ENCODE peak calls at places on chromosomes 12 and 14, in five cellular contexts. W is breast epithelium, G is upper lobe of left lung, H is cardiac muscle cell, O is psoas muscle. X is an unnamed sample. For H3K36me3, the result is how much of the 10 kb centered on the place peaks cover.

GRCh38 chr12:108119126-108119973 is 9.7 kb upstream of the WSCD2 start:
- DNase-seq in W (no peak), G (no peak), H (no peak), O (no peak), X (no peak)

GRCh38 chr14:30223385-30223785 is 295.7 kb upstream of the PRKD1 start:
- DNase-seq in W (peak), G (peak), H (no peak), O (peak), X (no peak)

GRCh38 chr14:75059642-75060041 is 4.2 kb downstream of the ACYP1 start:
- DNase-seq in W (no peak), G (no peak), H (no peak), O (no peak), X (no peak)

GRCh38 chr12:105444050-105444808 is 113.7 kb downstream of the C12orf75 start:
- DNase-seq in W (no peak), G (no peak), H (no peak), O (no peak), X (no peak)

GRCh38 chr12:85029456-85029855 is 6.6 kb downstream of the TSPAN19 start:
- DNase-seq in W (no peak), G (no peak), H (peak), O (no peak), X (no peak)

GRCh38 chr14:65255029-65255545 is 152.8 kb upstream of the MAX start:
- DNase-seq in W (no peak), G (no peak), H (no peak), O (no peak), X (peak)

GRCh38 chr12:38905480-38906351 is at the start of gene CPNE8:
- DNase-seq in W (peak), G (peak), H (peak), O (peak), X (peak)

GRCh38 chr12:41096797-41097196 is 91.3 kb upstream of the PDZRN4 start:
- DNase-seq in W (no peak), G (no peak), H (no peak), O (no peak), X (no peak)

GRCh38 chr12:113837059-113837458 is 129.1 kb downstream of the RBM19 start:
- DNase-seq in W (no peak), G (no peak), H (no peak), O (no peak), X (no peak)

GRCh38 chr12:33438025-33438772 is 1.4 kb downstream of the SYT10 start:
- DNase-seq in W (no peak), G (no peak), H (peak), O (no peak), X (peak)

GRCh38 chr12:112349440-112349839 is 32.8 kb downstream of the HECTD4 start:
- DNase-seq in W (no peak), G (no peak), H (no peak), O (no peak), X (no peak)

GRCh38 chr14:76926521-76927251 is 100.5 kb downstream of the LRRC74A start:
- DNase-seq in W (no peak), G (no peak), H (no peak), O (peak), X (peak)

GRCh38 chr12:18383203-18383602 is 121.9 kb downstream of the PIK3C2G start:
- DNase-seq in W (no peak), G (no peak), H (peak), O (no peak), X (no peak)

GRCh38 chr12:19981944-19982343 is 386.4 kb upstream of the PDE3A start:
- DNase-seq in W (no peak), G (no peak), H (no peak), O (no peak), X (no peak)

GRCh38 chr12:108381793-108382436 is 42.8 kb upstream of the CMKLR1 start:
- DNase-seq in W (no peak), G (no peak), H (peak), O (no peak), X (peak)

GRCh38 chr14:100591453-100592371 is 4.5 kb upstream of the BEGAIN start:
- DNase-seq in W (no peak), G (no peak), H (no peak), O (peak), X (peak)
- H3K4me3 ChIP-seq in W (no peak), G (no peak), H (no peak), O (no peak), X (no peak)

DNA sequence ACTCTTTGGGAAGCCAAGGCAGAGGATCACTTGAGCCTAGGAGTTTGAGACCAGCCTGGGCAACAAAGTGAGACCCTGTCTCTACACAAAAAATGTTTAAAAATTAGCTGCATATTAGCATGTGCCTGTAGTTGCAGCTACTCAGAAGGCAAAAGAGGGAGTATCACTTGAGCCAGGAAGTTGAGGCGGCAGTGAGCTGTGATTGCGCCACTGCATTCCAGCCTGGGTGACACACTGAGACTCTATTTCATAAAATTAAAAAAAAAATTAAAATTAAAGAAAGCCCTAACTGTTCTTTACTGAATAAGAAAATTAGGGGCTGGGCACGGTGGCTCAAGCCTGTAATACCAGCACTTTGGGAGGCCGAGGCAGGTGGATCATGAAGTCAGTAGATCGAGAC is 27.0 kb downstream of the SENP1 start:
- DNase-seq in W (no peak), G (peak), H (no peak), O (no peak), X (no peak)
- H3K36me3 ChIP-seq in W (under half), G (half or more), H (under half), O (half or more), X (under half)

GRCh38 chr12:64147011-64147671 is 75.0 kb downstream of the KICS2 start:
- DNase-seq in W (no peak), G (no peak), H (no peak), O (no peak), X (no peak)
- H3K4me3 ChIP-seq in W (no peak), G (no peak), H (no peak), O (no peak), X (no peak)

DNA sequence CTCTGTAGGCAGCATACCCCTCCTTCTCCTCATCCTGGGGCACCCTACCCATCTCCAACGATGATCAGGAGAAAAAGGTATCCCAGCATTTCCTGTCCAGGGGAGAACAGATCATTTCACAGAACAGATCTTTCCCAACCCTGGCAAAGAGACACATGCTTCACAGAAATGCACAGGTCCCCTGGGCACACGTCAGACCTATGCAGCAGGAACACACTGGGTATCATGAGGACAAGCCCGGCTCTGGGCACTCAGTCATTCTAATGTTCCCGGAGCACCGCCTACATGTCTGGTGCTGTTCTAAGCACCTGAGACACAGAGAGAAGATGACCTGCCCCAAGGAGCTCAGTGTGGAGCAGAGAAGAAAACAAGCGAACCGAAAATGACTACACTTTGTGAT is 56.2 kb downstream of the ACTN1 start:
- DNase-seq in W (no peak), G (no peak), H (no peak), O (no peak), X (no peak)
- H3K36me3 ChIP-seq in W (under half), G (half or more), H (under half), O (under half), X (under half)

DNA sequence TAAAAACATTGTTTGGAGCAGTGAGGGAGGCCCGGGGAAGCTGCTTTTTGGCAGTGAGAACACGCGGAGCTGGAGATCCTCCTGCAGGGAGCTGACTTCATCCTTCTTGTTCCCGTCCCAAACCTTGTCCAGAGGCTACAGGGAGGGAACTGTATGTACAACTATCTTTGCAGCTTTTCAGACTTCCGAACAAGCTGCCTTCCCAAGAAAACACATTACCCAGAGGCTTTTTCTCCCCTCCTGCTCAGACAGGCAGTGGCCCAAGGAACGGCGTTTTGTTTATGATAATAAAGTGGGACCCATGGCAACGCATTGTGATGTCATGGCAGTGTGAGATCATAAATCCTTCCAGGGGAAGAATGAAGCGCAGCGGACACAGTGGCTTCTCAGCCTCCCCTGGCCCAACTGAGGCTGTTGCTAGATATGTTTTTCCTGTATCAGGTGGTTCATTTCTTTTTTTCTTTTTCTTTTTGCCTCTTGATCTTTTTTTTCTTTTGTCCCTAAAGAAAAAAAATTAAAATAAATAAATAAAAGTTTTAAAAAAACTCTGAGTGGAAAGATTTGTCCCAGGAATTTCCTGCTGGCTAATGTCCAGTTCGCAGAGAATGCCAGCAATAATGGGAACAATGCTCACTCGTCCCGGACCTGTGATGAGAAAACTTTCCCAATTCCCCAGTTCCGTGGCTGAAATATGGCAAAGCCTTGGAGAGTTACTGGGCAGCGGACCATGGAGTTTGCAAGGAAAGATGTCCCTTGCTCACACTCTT is 103.5 kb upstream of the MAP1LC3B2 start:
- DNase-seq in W (peak), G (peak), H (no peak), O (peak), X (no peak)
- H3K4me3 ChIP-seq in W (peak), G (no peak), H (no peak), O (no peak), X (no peak)

GRCh38 chr12:132046561-132046960 is 96.8 kb downstream of the EP400 start:
- DNase-seq in W (no peak), G (no peak), H (no peak), O (no peak), X (no peak)
- H3K36me3 ChIP-seq in W (under half), G (half or more), H (under half), O (half or more), X (under half)

GRCh38 chr12:53201639-53202038 is 5.4 kb downstream of the ITGB7 start:
- DNase-seq in W (no peak), G (no peak), H (no peak), O (no peak), X (no peak)

GRCh38 chr12:53199700-53200099 is 7.4 kb downstream of the ITGB7 start:
- DNase-seq in W (no peak), G (no peak), H (no peak), O (no peak), X (no peak)

GRCh38 chr12:53200107-53200457 is 7.0 kb downstream of the ITGB7 start:
- DNase-seq in W (peak), G (no peak), H (no peak), O (no peak), X (no peak)

GRCh38 chr12:53201170-53201541 is 5.9 kb downstream of the ITGB7 start:
- DNase-seq in W (no peak), G (no peak), H (no peak), O (no peak), X (no peak)

DNA sequence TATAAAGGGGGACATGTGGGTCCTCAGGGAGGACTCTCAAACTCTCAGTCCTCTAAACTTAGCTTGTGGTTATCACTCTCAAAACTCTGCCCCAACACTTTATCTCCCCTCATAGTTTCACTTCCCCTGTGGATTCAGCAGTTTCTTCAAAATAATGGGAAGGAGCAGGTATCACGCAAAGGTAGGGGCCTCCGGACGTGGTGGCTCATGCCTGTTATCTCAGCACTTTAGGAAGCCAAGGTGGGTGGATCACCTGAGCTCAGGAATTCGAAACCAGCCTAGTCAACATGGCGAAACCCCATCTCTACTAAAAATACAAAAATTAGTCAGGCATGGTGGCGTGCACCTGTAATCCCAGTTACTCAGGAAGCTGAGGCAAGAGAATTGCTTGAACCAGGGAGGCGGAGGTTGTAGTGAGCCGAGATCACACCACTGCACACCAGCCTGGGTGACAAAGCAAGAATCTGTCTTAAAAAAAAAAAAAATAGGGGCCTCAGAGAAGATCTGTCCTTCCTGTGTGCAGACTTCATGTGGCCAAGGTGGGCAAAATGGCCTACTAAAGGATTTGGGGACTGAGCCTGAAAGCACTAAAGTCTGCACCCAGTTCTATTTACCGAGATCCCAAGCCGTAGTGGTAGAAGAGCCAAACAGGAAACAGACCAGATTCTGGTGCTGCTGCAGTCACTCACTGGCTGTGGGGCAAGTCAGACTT is 6.4 kb downstream of the ITGB7 start:
- DNase-seq in W (peak), G (no peak), H (no peak), O (no peak), X (no peak)
- H3K4me3 ChIP-seq in W (no peak), G (no peak), H (no peak), O (no peak), X (no peak)

GRCh38 chr14:105464501-105464900 is 10.1 kb upstream of the CRIP2 start:
- DNase-seq in W (no peak), G (no peak), H (no peak), O (no peak), X (no peak)
- H3K36me3 ChIP-seq in W (under half), G (half or more), H (under half), O (half or more), X (under half)

DNA sequence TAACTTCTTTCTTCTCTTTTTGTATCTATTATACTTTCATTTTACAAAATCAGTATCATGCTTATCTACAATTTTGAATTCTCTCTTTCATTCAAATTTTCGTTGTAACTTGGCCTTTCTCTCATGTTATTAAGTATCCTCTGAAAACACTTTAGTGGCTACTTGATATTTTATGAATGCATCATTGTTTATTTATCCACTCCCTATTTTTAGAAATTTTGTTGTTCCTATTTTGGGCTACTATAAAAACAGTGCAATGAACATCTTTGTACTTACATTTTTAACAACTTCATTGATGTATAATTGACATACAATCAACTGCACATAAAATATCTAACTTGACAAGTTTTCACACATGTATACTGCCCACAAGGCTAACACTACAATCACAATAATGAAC is 44.0 kb upstream of the AMIGO2 start:
- DNase-seq in W (no peak), G (no peak), H (no peak), O (no peak), X (no peak)
- H3K4me3 ChIP-seq in W (no peak), G (no peak), H (no peak), O (no peak), X (no peak)

GRCh38 chr12:116006141-116006540 is 271.4 kb downstream of the MED13L start:
- DNase-seq in W (no peak), G (no peak), H (no peak), O (no peak), X (no peak)

GRCh38 chr12:116009805-116010204 is 267.7 kb downstream of the MED13L start:
- DNase-seq in W (no peak), G (no peak), H (no peak), O (no peak), X (no peak)

GRCh38 chr12:116012757-116013156 is 264.7 kb downstream of the MED13L start:
- DNase-seq in W (no peak), G (no peak), H (no peak), O (no peak), X (no peak)

GRCh38 chr12:116011217-116011616 is 266.3 kb downstream of the MED13L start:
- DNase-seq in W (no peak), G (no peak), H (no peak), O (no peak), X (no peak)

DNA sequence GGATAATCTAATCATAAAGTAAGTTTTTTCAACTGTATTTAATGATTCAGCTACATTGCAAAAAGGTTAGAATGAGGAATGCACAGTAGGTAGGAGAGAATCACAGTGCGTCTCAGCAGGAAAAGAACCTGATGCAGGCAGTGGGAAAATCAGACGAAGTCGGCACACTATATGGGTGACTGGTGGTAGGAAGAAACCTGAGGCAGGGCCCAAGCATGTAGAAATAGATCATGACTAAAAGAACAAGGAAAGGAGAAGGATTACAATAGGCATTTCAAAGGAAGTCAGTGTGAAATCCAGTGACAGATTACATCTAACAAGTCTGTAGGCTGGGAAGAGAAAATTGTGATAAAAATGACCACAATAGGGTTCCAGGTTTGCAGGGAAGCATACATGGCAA is 267.0 kb downstream of the MED13L start:
- DNase-seq in W (no peak), G (no peak), H (no peak), O (no peak), X (no peak)
- H3K36me3 ChIP-seq in W (under half), G (half or more), H (under half), O (half or more), X (under half)

X was measured in H7.